ENCODE peak calls at places on chromosomes 13 and 19, in five cellular contexts. C is Peyer's patch, F is uterus, K is spleen, J is IMR-90. Z is an unnamed sample. For H3K4me1, the result is how much of the 10 kb centered on the place peaks cover.

GRCh38 chr19:18478545-18479311 is 40.8 kb upstream of the ISYNA1 start:
- DNase-seq in K (peak), C (peak), J (peak), F (peak), Z (peak)

GRCh38 chr19:18301718-18302111 is 20.3 kb upstream of the JUND start:
- DNase-seq in K (no peak), C (no peak), J (no peak), F (no peak), Z (no peak)

GRCh38 chr13:98228661-98229349 is 51.7 kb upstream of the RNF113B start:
- DNase-seq in C (no peak), K (no peak), F (no peak), J (peak), Z (no peak)

GRCh38 chr19:55549500-55550320 is 4.4 kb upstream of the SBK3 start:
- DNase-seq in K (no peak), J (peak), C (no peak), F (no peak), Z (peak)

GRCh38 chr13:21673592-21674270 is 2.9 kb downstream of the FGF9 start:
- DNase-seq in J (peak), C (no peak), F (no peak), K (peak), Z (peak)

GRCh38 chr13:88246239-88246638 is 575.1 kb downstream of the SLITRK5 start:
- DNase-seq in K (no peak), C (no peak), J (no peak), F (no peak), Z (no peak)

GRCh38 chr19:46372901-46373572 is 26.1 kb downstream of the PPP5C start:
- DNase-seq in F (no peak), C (no peak), J (no peak), K (no peak), Z (peak)

GRCh38 chr19:47752440-47753211 is 7.3 kb downstream of the NOP53 start:
- DNase-seq in K (no peak), F (no peak), J (no peak), C (no peak), Z (no peak)

GRCh38 chr13:91141619-91142061 is 205.8 kb upstream of the MIR17HG start:
- DNase-seq in K (no peak), C (no peak), F (no peak), J (no peak), Z (no peak)

GRCh38 chr13:27053902-27054595 is 117.6 kb downstream of the USP12 start:
- DNase-seq in K (no peak), J (peak), F (no peak), C (no peak), Z (no peak)

GRCh38 chr13:27476943-27477681 is 26.7 kb upstream of the MTIF3 start:
- DNase-seq in K (no peak), J (peak), F (no peak), C (peak), Z (no peak)

GRCh38 chr19:37551123-37551993 is 43.2 kb downstream of the ZNF571 start:
- DNase-seq in C (peak), K (no peak), J (peak), F (no peak), Z (no peak)

GRCh38 chr13:50512602-50513527 is 330.6 kb downstream of the DLEU7 start:
- DNase-seq in C (peak), J (peak), F (peak), K (peak), Z (peak)

DNA sequence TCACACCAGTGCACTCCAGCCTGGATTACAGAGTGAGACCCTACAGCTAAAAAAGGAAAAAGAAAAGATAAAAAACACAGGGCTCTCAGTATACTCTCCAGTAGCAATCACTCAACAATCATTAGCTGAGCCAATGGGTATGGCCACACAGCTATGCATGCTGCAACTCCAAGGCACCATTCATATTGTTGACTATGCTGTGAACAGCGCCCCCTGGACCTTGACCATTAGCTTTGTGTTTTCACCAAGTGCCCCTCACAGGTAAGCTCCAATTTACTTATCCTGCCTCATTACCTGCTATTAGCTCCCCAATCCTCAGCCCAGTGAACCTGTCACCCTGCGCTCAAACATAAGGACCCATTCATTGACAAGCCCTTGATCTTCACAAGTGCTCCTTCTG is 35.8 kb downstream of the ZIC5 start:
- DNase-seq in K (no peak), C (no peak), F (no peak), J (no peak), Z (no peak)
- TF ChIP-seq CTCF in K (no peak), C (no peak), F (no peak), J (no peak), Z (no peak)

GRCh38 chr19:35911173-35911572 is 3.1 kb upstream of the TYROBP start:
- DNase-seq in J (no peak), F (no peak), C (no peak), K (no peak), Z (no peak)

GRCh38 chr19:35907377-35907745 is 734 bp downstream of the TYROBP start:
- DNase-seq in F (no peak), C (no peak), J (no peak), K (peak), Z (no peak)

GRCh38 chr19:35909684-35910035 is 1.6 kb upstream of the TYROBP start:
- DNase-seq in F (no peak), J (no peak), K (no peak), C (no peak), Z (no peak)

GRCh38 chr19:35908010-35908441 is at the start of gene TYROBP:
- DNase-seq in J (no peak), K (peak), C (no peak), F (no peak), Z (no peak)

GRCh38 chr19:35908977-35909683 is 1.0 kb upstream of the TYROBP start:
- DNase-seq in K (peak), J (no peak), C (peak), F (no peak), Z (peak)
- H3K4me1 ChIP-seq in K (half or more), J (under half), C (under half), F (under half), Z (under half)

GRCh38 chr19:15452111-15453047 is 2.6 kb upstream of the WIZ start:
- DNase-seq in K (peak), F (peak), J (peak), C (peak), Z (peak)
- TF ChIP-seq POLR2A in K (no peak), F (peak), J (no peak), C (no peak), Z (no peak)

DNA sequence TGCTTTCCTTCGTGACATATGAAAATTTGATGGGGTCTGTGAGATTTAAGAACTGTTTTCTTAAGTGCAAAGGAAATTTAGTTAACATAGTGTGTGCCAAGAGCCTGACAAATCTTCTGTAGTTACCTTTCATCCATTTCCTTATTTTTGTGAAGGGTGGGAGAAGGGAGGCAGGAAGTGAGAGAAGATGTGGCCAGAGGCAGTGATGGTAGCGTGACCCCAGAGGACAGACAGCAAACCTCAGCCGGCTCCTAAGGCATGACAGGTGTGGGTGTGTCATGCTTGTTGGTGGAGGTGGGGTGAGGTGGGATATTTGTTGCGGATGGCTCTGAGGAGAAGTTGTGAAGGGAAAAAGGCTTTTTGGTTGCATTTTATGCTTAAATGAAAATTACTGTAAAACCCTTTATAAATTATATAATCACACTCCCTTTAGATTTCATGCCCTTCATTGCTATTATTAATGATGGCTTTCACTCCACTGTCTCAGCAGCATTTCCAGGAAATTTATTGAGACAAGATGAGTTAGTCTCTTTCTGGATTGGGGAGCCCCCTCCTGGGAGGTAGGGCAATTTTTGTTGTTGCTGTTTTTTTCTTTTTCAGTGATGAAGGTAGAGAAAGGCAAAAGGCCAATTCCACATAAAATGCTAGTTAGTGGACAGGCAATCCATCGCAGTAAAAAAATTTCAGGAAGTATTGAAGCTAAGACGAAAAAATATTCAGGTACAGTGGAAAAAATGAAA is 80.0 kb downstream of the TEX26 start:
- DNase-seq in F (no peak), K (no peak), C (no peak), J (peak), Z (no peak)
- TF ChIP-seq CTCF in F (peak), K (no peak), C (no peak), J (peak), Z (no peak)

GRCh38 chr13:30289533-30289932 is 17.8 kb downstream of the KATNAL1 start:
- DNase-seq in K (no peak), J (no peak), F (no peak), C (no peak), Z (no peak)

GRCh38 chr13:30292325-30292724 is 15.0 kb downstream of the KATNAL1 start:
- DNase-seq in F (no peak), J (no peak), K (no peak), C (no peak), Z (no peak)

GRCh38 chr13:30293995-30294394 is 13.4 kb downstream of the KATNAL1 start:
- DNase-seq in J (no peak), F (no peak), K (no peak), C (no peak), Z (no peak)

GRCh38 chr13:30290812-30291436 is 16.4 kb downstream of the KATNAL1 start:
- DNase-seq in K (no peak), F (no peak), J (no peak), C (no peak), Z (no peak)
- H3K4me1 ChIP-seq in K (under half), F (under half), J (under half), C (under half), Z (under half)

GRCh38 chr13:94535775-94536174 is 56.3 kb upstream of the DCT start:
- DNase-seq in J (no peak), C (no peak), K (no peak), F (no peak), Z (no peak)

GRCh38 chr13:94534171-94534570 is 54.7 kb upstream of the DCT start:
- DNase-seq in J (peak), F (no peak), C (no peak), K (no peak), Z (no peak)

GRCh38 chr13:94537740-94538630 is 58.0 kb downstream of the TGDS start:
- DNase-seq in F (no peak), C (no peak), J (no peak), K (no peak), Z (no peak)

DNA sequence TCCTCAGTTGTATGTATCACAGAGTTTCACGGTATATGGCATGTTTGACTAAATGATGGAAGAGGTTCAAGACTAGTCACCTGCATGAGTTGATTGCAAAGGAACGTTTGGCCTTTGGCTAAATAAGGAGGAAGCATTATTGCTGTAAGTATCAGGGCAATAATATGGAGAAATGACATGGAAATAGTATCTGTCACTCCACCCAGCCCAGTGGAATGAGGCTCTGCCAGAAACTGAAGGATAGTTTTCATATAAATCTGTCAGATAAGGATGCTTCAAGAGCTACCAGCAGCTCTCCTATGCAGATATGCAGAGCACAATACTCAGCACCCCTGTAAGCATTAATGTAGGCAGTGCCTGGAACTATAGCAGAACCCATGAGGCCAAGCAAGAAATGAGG is 55.7 kb upstream of the DCT start:
- DNase-seq in J (no peak), F (no peak), C (no peak), K (no peak), Z (no peak)
- TF ChIP-seq POLR2A in J (no peak), F (no peak), C (no peak), K (no peak), Z (no peak)

GRCh38 chr13:72180253-72180952 is 313.4 kb upstream of the DACH1 start:
- DNase-seq in K (no peak), C (no peak), J (peak), F (no peak), Z (no peak)
- TF ChIP-seq CTCF in K (no peak), C (no peak), J (no peak), F (no peak), Z (no peak)

GRCh38 chr13:113646921-113647340 is 11.1 kb downstream of the ATP4B start:
- DNase-seq in F (peak), K (peak), C (no peak), J (no peak), Z (peak)
- H3K4me1 ChIP-seq in F (under half), K (under half), C (under half), J (under half), Z (half or more)

GRCh38 chr19:5020368-5020767 is 51.5 kb downstream of the KDM4B start:
- DNase-seq in F (no peak), K (peak), C (no peak), J (no peak), Z (no peak)
- TF ChIP-seq POLR2A in F (no peak), K (no peak), C (no peak), J (no peak), Z (no peak)

GRCh38 chr13:114236224-114236623 is 1.5 kb downstream of the CDC16 start:
- DNase-seq in J (no peak), C (no peak), F (no peak), K (no peak), Z (no peak)

GRCh38 chr13:114237415-114238112 is 2.9 kb downstream of the CDC16 start:
- DNase-seq in J (no peak), F (no peak), C (no peak), K (no peak), Z (no peak)

GRCh38 chr13:114235697-114236096 is 1.0 kb downstream of the CDC16 start:
- DNase-seq in C (no peak), F (no peak), J (no peak), K (no peak), Z (no peak)

GRCh38 chr13:114234266-114234644 is 442 bp upstream of the CDC16 start:
- DNase-seq in C (no peak), K (no peak), F (no peak), J (no peak), Z (no peak)

GRCh38 chr13:114234645-114235421 is at the start of gene CDC16:
- DNase-seq in K (peak), F (peak), J (peak), C (peak), Z (peak)
- TF ChIP-seq CTCF in K (peak), F (peak), J (no peak), C (no peak), Z (no peak)

Z was measured in thyroid gland.